ENCODE peak calls at places on chromosomes 16 and 17, in four cellular contexts. L, W, Z and J are unnamed samples.

GRCh38 chr16:74304164-74304834 is 7.7 kb downstream of the PSMD7 start:
- DNase-seq in L (no peak), W (no peak), Z (no peak), J (peak; percentile 20)

GRCh38 chr17:59643159-59643857 is 23.6 kb downstream of the CLTC start:
- DNase-seq in L (no peak), W (no peak), Z (no peak), J (no peak)

GRCh38 chr17:64259922-64260321 is 3.1 kb downstream of the TEX2 start:
- DNase-seq in L (no peak), W (no peak), Z (no peak), J (no peak)

GRCh38 chr16:82047787-82048186 is 12.7 kb downstream of the HSD17B2 start:
- DNase-seq in L (no peak), W (no peak), Z (no peak), J (no peak)

GRCh38 chr17:8141741-8142140 is 10.5 kb downstream of the PER1 start:
- DNase-seq in L (no peak), W (no peak), Z (no peak), J (no peak)

GRCh38 chr17:76969598-76970172 is 101.5 kb downstream of the MGAT5B start:
- DNase-seq in L (peak; percentile 75), W (no peak), Z (peak; percentile 94), J (no peak)

GRCh38 chr17:20066253-20066652 is 57.1 kb downstream of the SPECC1 start:
- DNase-seq in L (no peak), W (no peak), Z (no peak), J (no peak)

GRCh38 chr16:86532526-86532815 is 22.1 kb downstream of the FOXF1 start:
- DNase-seq in L (no peak), W (no peak), Z (no peak), J (no peak)

GRCh38 chr17:72792771-72793170 is 299.7 kb downstream of the SLC39A11 start:
- DNase-seq in L (no peak), W (no peak), Z (peak; percentile 77), J (no peak)

GRCh38 chr16:79971237-79971572 is 370.7 kb upstream of the MAF start:
- DNase-seq in L (no peak), W (no peak), Z (no peak), J (no peak)

GRCh38 chr16:66293207-66293735 is 73.2 kb upstream of the CDH5 start:
- DNase-seq in L (no peak), W (no peak), Z (no peak), J (no peak)
- TF ChIP-seq FOXJ3 in L (no peak), W (no peak), Z (no peak), J (no peak)

GRCh38 chr17:16019347-16019746 is 19.7 kb downstream of the TTC19 start:
- DNase-seq in L (no peak), W (no peak), Z (no peak), J (no peak)

DNA sequence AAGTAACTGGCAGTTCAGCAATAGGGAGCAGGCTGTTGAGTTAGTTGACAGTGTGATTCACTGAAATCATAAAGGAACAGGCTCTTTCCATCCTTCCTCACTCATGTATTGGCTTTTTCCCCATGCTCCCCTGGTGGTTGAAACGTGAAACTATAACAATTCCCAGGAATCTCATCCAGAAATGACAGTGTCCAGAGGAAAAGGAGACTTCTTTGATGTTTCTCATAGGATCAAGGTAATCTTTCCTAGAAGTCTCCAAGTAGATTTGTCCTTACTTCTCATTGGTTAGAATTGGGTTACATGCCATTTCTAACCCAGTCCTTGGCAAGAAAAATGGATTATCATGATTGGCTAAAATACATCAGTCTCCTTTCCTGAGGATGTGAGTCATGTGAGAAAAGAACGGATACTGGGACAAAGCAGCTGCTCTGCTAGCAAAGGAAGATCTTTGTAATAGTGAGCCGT is 14.4 kb downstream of the TTC19 start:
- DNase-seq in L (no peak), W (no peak), Z (peak; percentile 50), J (peak; percentile 57)
- TF ChIP-seq FOXJ3 in L (no peak), W (no peak), Z (no peak), J (no peak)

DNA sequence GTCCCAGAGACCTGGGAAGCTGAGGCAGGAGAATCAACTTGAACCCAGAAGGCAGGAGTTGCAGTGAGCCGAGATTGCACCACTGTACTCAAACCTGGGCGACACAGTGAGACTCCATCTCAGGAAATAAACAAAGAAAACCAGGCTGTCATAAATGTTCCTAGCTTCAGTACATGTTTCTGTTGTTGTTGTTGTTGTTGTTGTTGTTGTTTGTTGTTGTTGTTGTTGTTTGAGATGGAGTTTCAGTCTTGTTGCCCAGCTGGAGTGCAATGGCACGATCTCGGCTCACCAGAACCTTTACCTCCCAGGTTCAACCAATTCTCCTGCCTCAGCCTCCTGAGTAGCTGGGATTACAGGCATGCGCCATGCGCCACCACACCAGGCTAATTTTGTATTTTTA is 452.5 kb downstream of the HS3ST3B1 start:
- DNase-seq in L (no peak), W (no peak), Z (no peak), J (no peak)
- TF ChIP-seq FOXJ3 in L (no peak), W (no peak), Z (no peak), J (no peak)

GRCh38 chr17:70636517-70637133 is 467.3 kb downstream of the KCNJ2 start:
- DNase-seq in L (no peak), W (peak; percentile 18), Z (peak; percentile 58), J (peak; percentile 29)
- TF ChIP-seq FOXJ3 in L (no peak), W (no peak), Z (no peak), J (no peak)

GRCh38 chr17:6508519-6509294 is 47.6 kb downstream of the PITPNM3 start:
- DNase-seq in L (no peak), W (no peak), Z (no peak), J (no peak)

GRCh38 chr17:6508026-6508425 is 48.3 kb downstream of the PITPNM3 start:
- DNase-seq in L (no peak), W (no peak), Z (no peak), J (no peak)

GRCh38 chr17:6505425-6506142 is 50.8 kb downstream of the PITPNM3 start:
- DNase-seq in L (no peak), W (no peak), Z (no peak), J (no peak)

GRCh38 chr17:6507535-6507934 is 48.8 kb downstream of the PITPNM3 start:
- DNase-seq in L (no peak), W (no peak), Z (no peak), J (no peak)

GRCh38 chr17:6506679-6507231 is 49.6 kb downstream of the PITPNM3 start:
- DNase-seq in L (no peak), W (no peak), Z (no peak), J (no peak)
- TF ChIP-seq FOXJ3 in L (no peak), W (no peak), Z (no peak), J (no peak)

DNA sequence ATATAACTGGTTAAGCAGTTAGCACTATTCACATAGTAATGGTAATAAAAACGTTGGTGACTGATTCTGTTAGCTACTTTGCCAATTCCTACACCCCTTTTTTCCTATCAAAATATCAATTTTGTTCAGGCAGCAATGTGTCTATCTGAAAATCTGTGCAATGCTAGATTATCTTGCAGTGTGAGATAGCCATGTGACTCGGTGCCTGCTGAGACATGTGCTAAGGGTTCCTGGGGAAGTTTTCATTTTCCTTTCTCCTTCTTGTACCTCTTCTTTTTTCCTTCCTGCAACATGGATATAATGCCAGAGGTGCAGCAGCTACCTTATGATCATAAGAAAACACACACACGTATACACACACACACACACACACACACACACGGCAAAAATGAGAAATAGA is 100.5 kb upstream of the SHISA6 start:
- DNase-seq in L (no peak), W (no peak), Z (no peak), J (no peak)
- TF ChIP-seq FOXJ3 in L (no peak), W (no peak), Z (no peak), J (no peak)

GRCh38 chr16:27598226-27598625 is 48.3 kb downstream of the KATNIP start:
- DNase-seq in L (no peak), W (no peak), Z (no peak), J (no peak)

GRCh38 chr16:27600386-27600785 is 50.4 kb downstream of the KATNIP start:
- DNase-seq in L (peak; percentile 26), W (no peak), Z (no peak), J (no peak)

GRCh38 chr16:27599606-27600005 is 49.7 kb downstream of the KATNIP start:
- DNase-seq in L (no peak), W (no peak), Z (no peak), J (no peak)

GRCh38 chr16:27597361-27597760 is 47.4 kb downstream of the KATNIP start:
- DNase-seq in L (no peak), W (no peak), Z (no peak), J (no peak)

DNA sequence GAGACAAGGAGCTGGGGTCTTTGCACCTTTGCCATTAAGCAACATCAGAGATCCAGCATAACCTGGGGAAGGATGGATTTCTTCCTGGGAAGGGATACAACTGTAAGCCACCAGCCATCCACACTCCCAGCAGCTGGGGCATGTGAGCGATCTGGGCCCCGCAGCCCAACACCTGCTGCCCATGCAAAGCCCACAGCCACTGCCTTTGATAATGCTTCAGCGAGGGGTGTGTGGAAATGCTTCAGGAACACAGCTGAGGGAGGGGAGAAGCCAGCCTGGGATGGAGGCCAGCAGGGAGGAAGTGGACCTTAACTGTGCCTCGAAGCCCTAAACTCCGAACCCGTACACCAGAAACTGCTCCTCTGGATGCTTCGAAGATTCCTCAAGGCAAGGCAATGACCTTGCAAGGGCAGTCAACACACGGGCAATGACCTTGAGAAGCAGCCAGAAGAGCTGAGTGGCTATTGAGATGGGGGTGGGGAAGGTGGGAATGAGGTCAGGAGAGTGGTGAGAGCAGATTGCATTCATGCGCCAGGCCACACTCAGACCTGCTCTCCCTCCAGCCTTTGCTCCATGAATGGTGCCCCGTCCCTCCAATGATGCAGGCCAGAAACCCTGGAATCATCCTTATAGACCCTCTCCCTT is 49.1 kb downstream of the KATNIP start:
- DNase-seq in L (no peak), W (no peak), Z (no peak), J (no peak)
- TF ChIP-seq FOXJ3 in L (no peak), W (no peak), Z (no peak), J (no peak)

DNA sequence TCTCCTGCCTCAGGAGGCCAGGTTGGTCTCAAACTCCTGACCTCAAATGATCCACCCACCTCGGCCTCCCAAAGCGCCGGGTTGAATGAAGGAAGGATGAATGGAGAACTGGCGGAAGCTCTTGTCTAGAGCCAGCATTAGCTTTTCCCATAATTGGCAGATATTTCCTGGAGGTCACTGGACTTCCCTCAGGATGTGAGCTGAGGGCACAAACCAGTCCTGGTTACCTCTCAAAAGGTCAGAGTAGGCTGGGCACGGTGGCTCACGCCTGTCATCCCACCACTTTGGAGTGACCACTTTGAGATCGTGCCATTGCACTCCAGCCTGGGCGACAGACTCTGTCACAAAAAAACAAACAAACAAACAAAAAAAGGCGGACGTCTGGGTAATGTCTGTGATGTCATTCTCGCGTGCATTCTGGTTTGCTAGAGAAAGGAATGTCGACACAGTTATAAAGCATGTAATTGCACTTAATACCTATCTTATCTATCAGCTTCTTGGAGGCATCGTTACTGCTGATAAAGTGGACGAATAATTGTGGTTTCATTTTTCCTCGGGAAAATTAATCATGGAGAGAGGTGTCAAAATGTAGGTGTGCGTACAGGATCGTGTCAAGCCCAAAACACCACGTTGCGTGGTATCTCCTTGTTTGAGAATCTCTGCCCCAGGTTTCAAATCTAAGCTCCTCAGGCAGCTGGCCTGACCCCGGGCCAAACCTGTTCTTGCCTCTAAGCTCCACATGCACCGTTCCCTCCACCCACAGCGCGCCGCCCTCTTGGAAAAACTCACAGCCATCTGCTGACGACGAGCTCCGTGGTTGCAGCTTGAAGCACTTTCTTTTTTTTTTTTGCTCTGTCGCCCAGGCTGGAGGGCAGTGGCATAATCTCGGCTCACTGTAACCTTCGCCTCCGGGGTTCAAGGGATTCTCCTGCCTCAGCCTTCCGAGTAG is 6.4 kb upstream of the CRK start:
- DNase-seq in L (no peak), W (no peak), Z (no peak), J (no peak)
- TF ChIP-seq FOXJ3 in L (no peak), W (no peak), Z (no peak), J (no peak)